ENCODE peak calls at places on chromosomes 3 and 15, in nine cellular contexts. One of them, this sample, is unnamed.
A peak's percentile ranks its signal among the peaks of the same experiment; 100 is the strongest.

GRCh38 chr15:94185547-94186236 is 45.7 kb upstream of the MCTP2 start:
- DNase-seq in glutamatergic neuron: no peak
- DNase-seq in heart left ventricle: no peak
- DNase-seq in CD8-positive, alpha-beta T cell: no peak
- DNase-seq in GM06990: no peak
- DNase-seq in OCI-LY7: no peak
- DNase-seq in Peyer's patch: no peak
- DNase-seq in lower lobe of right lung: no peak
- DNase-seq in HCT116: no peak
- DNase-seq in this sample: no peak

GRCh38 chr15:98983333-98983732 is 24.3 kb downstream of the PGPEP1L start:
- DNase-seq in Peyer's patch: no peak
- DNase-seq in GM06990: no peak
- DNase-seq in lower lobe of right lung: no peak
- DNase-seq in HCT116: no peak
- DNase-seq in heart left ventricle: peak; percentile 43
- DNase-seq in glutamatergic neuron: no peak
- DNase-seq in OCI-LY7: no peak
- DNase-seq in CD8-positive, alpha-beta T cell: no peak
- DNase-seq in this sample: no peak

GRCh38 chr3:52094591-52095485 is 38.5 kb upstream of the DUSP7 start:
- DNase-seq in GM06990: no peak
- DNase-seq in lower lobe of right lung: peak; percentile 12
- DNase-seq in glutamatergic neuron: no peak
- DNase-seq in HCT116: no peak
- DNase-seq in OCI-LY7: no peak
- DNase-seq in Peyer's patch: no peak
- DNase-seq in CD8-positive, alpha-beta T cell: no peak
- DNase-seq in heart left ventricle: peak; percentile 8
- DNase-seq in this sample: no peak

GRCh38 chr3:37216597-37217097 is 42.3 kb upstream of the LRRFIP2 start:
- DNase-seq in GM06990: no peak
- DNase-seq in CD8-positive, alpha-beta T cell: no peak
- DNase-seq in heart left ventricle: no peak
- DNase-seq in OCI-LY7: no peak
- DNase-seq in lower lobe of right lung: no peak
- DNase-seq in HCT116: no peak
- DNase-seq in Peyer's patch: no peak
- DNase-seq in glutamatergic neuron: no peak
- DNase-seq in this sample: no peak

GRCh38 chr15:73983211-73983727 is 8.8 kb downstream of the STOML1 start:
- DNase-seq in glutamatergic neuron: no peak
- DNase-seq in Peyer's patch: peak; percentile 18
- DNase-seq in heart left ventricle: peak; percentile 76
- DNase-seq in GM06990: no peak
- DNase-seq in CD8-positive, alpha-beta T cell: no peak
- DNase-seq in OCI-LY7: no peak
- DNase-seq in HCT116: peak; percentile 24
- DNase-seq in lower lobe of right lung: peak; percentile 51
- DNase-seq in this sample: no peak

GRCh38 chr3:105953831-105954230 is 85.0 kb upstream of the CBLB start:
- DNase-seq in Peyer's patch: no peak
- DNase-seq in heart left ventricle: no peak
- DNase-seq in OCI-LY7: no peak
- DNase-seq in lower lobe of right lung: no peak
- DNase-seq in HCT116: no peak
- DNase-seq in CD8-positive, alpha-beta T cell: no peak
- DNase-seq in glutamatergic neuron: no peak
- DNase-seq in GM06990: no peak
- DNase-seq in this sample: no peak

GRCh38 chr3:168951368-168951767 is 712.1 kb downstream of the MECOM start:
- DNase-seq in CD8-positive, alpha-beta T cell: no peak
- DNase-seq in GM06990: no peak
- DNase-seq in Peyer's patch: no peak
- DNase-seq in OCI-LY7: no peak
- DNase-seq in HCT116: peak; percentile 24
- DNase-seq in glutamatergic neuron: no peak
- DNase-seq in heart left ventricle: no peak
- DNase-seq in lower lobe of right lung: no peak
- DNase-seq in this sample: no peak

GRCh38 chr3:99548674-99549073 is 89.7 kb upstream of the COL8A1 start:
- DNase-seq in heart left ventricle: no peak
- DNase-seq in OCI-LY7: no peak
- DNase-seq in GM06990: no peak
- DNase-seq in CD8-positive, alpha-beta T cell: no peak
- DNase-seq in HCT116: no peak
- DNase-seq in glutamatergic neuron: no peak
- DNase-seq in Peyer's patch: no peak
- DNase-seq in lower lobe of right lung: no peak
- DNase-seq in this sample: no peak

GRCh38 chr15:57045741-57046382 is 127.4 kb downstream of the TCF12 start:
- DNase-seq in HCT116: no peak
- DNase-seq in lower lobe of right lung: no peak
- DNase-seq in heart left ventricle: no peak
- DNase-seq in CD8-positive, alpha-beta T cell: no peak
- DNase-seq in Peyer's patch: no peak
- DNase-seq in OCI-LY7: no peak
- DNase-seq in glutamatergic neuron: no peak
- DNase-seq in GM06990: peak; percentile 45
- DNase-seq in this sample: no peak

GRCh38 chr3:63132456-63133250 is 145.5 kb upstream of the SYNPR start:
- DNase-seq in glutamatergic neuron: no peak
- DNase-seq in GM06990: no peak
- DNase-seq in Peyer's patch: no peak
- DNase-seq in HCT116: no peak
- DNase-seq in CD8-positive, alpha-beta T cell: no peak
- DNase-seq in lower lobe of right lung: no peak
- DNase-seq in heart left ventricle: no peak
- DNase-seq in OCI-LY7: no peak
- DNase-seq in this sample: no peak

GRCh38 chr3:119145128-119145499 is 851 bp upstream of the TEX55 start:
- DNase-seq in glutamatergic neuron: no peak
- DNase-seq in GM06990: no peak
- DNase-seq in lower lobe of right lung: no peak
- DNase-seq in heart left ventricle: no peak
- DNase-seq in Peyer's patch: no peak
- DNase-seq in OCI-LY7: no peak
- DNase-seq in CD8-positive, alpha-beta T cell: no peak
- DNase-seq in HCT116: no peak
- DNase-seq in this sample: no peak
- TF ChIP-seq CTCF in glutamatergic neuron: no peak
- TF ChIP-seq CTCF in GM06990: no peak
- TF ChIP-seq CTCF in lower lobe of right lung: no peak
- TF ChIP-seq CTCF in heart left ventricle: no peak
- TF ChIP-seq CTCF in Peyer's patch: no peak
- TF ChIP-seq CTCF in OCI-LY7: no peak
- TF ChIP-seq CTCF in CD8-positive, alpha-beta T cell: no peak
- TF ChIP-seq CTCF in HCT116: no peak
- TF ChIP-seq CTCF in this sample: no peak

GRCh38 chr15:62365795-62366442 is 200.8 kb upstream of the C2CD4B start:
- DNase-seq in Peyer's patch: no peak
- DNase-seq in CD8-positive, alpha-beta T cell: no peak
- DNase-seq in heart left ventricle: no peak
- DNase-seq in GM06990: no peak
- DNase-seq in OCI-LY7: no peak
- DNase-seq in lower lobe of right lung: no peak
- DNase-seq in glutamatergic neuron: no peak
- DNase-seq in HCT116: no peak
- DNase-seq in this sample: no peak
- TF ChIP-seq CTCF in Peyer's patch: no peak
- TF ChIP-seq CTCF in CD8-positive, alpha-beta T cell: no peak
- TF ChIP-seq CTCF in heart left ventricle: no peak
- TF ChIP-seq CTCF in GM06990: no peak
- TF ChIP-seq CTCF in OCI-LY7: no peak
- TF ChIP-seq CTCF in lower lobe of right lung: no peak
- TF ChIP-seq CTCF in glutamatergic neuron: no peak
- TF ChIP-seq CTCF in HCT116: no peak
- TF ChIP-seq CTCF in this sample: no peak

GRCh38 chr15:72474466-72474911 is 359 bp downstream of the ARIH1 start:
- DNase-seq in Peyer's patch: no peak
- DNase-seq in heart left ventricle: no peak
- DNase-seq in GM06990: no peak
- DNase-seq in HCT116: no peak
- DNase-seq in lower lobe of right lung: no peak
- DNase-seq in CD8-positive, alpha-beta T cell: no peak
- DNase-seq in OCI-LY7: no peak
- DNase-seq in glutamatergic neuron: no peak
- DNase-seq in this sample: no peak

GRCh38 chr15:72474912-72475601 is 927 bp downstream of the ARIH1 start:
- DNase-seq in glutamatergic neuron: peak; percentile 77
- DNase-seq in lower lobe of right lung: peak; percentile 89
- DNase-seq in Peyer's patch: peak; percentile 75
- DNase-seq in CD8-positive, alpha-beta T cell: peak; percentile 88
- DNase-seq in heart left ventricle: peak; percentile 81
- DNase-seq in OCI-LY7: peak; percentile 83
- DNase-seq in HCT116: peak; percentile 40
- DNase-seq in GM06990: peak; percentile 86
- DNase-seq in this sample: peak; percentile 73

GRCh38 chr15:72472907-72473669 is 1.0 kb upstream of the ARIH1 start:
- DNase-seq in CD8-positive, alpha-beta T cell: no peak
- DNase-seq in glutamatergic neuron: no peak
- DNase-seq in OCI-LY7: peak; percentile 29
- DNase-seq in GM06990: no peak
- DNase-seq in Peyer's patch: no peak
- DNase-seq in lower lobe of right lung: no peak
- DNase-seq in heart left ventricle: no peak
- DNase-seq in HCT116: no peak
- DNase-seq in this sample: no peak

GRCh38 chr15:72475674-72476073 is 1.5 kb downstream of the ARIH1 start:
- DNase-seq in Peyer's patch: no peak
- DNase-seq in HCT116: no peak
- DNase-seq in CD8-positive, alpha-beta T cell: no peak
- DNase-seq in lower lobe of right lung: no peak
- DNase-seq in GM06990: no peak
- DNase-seq in heart left ventricle: no peak
- DNase-seq in glutamatergic neuron: no peak
- DNase-seq in OCI-LY7: no peak
- DNase-seq in this sample: no peak

DNA sequence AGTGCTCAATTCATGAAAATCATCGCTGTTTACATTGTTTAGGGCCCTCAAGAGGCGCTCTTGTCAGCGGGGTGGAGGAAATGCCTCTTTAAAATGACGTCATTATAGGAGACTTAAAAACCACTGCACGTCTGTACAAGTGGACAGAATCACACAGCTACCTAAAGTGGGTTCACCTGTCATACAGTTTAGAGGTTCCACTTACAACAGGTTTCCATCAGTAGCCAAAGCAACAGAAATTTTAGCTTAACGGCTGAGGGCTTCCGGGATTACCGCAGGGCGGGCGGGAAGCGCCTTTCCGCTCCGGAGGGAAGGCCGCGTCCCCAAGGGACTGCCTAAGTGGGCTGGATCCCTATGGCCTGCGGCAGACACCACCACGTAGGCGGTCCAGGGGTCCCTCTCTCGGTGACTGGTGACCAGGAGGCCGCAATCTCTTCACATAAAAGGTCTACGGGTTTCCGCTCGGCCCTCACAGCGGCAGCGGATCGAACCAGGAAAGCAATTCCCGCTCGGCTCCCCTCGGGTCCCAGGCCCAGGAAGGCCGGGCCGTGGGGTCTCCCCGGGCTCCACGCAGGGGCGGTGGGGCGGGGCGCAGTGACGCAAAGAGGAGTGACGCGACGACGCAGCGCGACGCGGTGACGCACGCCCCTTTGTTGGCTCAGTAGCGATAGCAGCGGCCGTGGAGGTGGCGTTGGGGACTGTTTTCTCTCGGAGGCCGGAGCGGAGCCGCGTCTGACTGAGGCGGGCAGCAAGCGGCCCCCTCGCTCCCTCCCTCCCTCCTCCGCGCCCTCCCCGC is at the start of gene ARIH1:
- DNase-seq in CD8-positive, alpha-beta T cell: peak; percentile 95
- DNase-seq in Peyer's patch: peak; percentile 97
- DNase-seq in heart left ventricle: peak; percentile 99
- DNase-seq in OCI-LY7: peak; percentile 95
- DNase-seq in HCT116: peak; percentile 87
- DNase-seq in glutamatergic neuron: peak; percentile 99
- DNase-seq in GM06990: peak; percentile 97
- DNase-seq in lower lobe of right lung: peak; percentile 97
- DNase-seq in this sample: peak; percentile 98
- TF ChIP-seq CTCF in CD8-positive, alpha-beta T cell: peak; percentile 42
- TF ChIP-seq CTCF in Peyer's patch: peak; percentile 47
- TF ChIP-seq CTCF in heart left ventricle: no peak
- TF ChIP-seq CTCF in OCI-LY7: peak; percentile 70
- TF ChIP-seq CTCF in HCT116: peak; percentile 17
- TF ChIP-seq CTCF in glutamatergic neuron: no peak
- TF ChIP-seq CTCF in GM06990: peak; percentile 57
- TF ChIP-seq CTCF in lower lobe of right lung: peak; percentile 13
- TF ChIP-seq CTCF in this sample: no peak

GRCh38 chr3:134311265-134311664 is 60.6 kb upstream of the RYK start:
- DNase-seq in heart left ventricle: no peak
- DNase-seq in HCT116: no peak
- DNase-seq in glutamatergic neuron: no peak
- DNase-seq in lower lobe of right lung: no peak
- DNase-seq in CD8-positive, alpha-beta T cell: no peak
- DNase-seq in Peyer's patch: no peak
- DNase-seq in GM06990: no peak
- DNase-seq in OCI-LY7: no peak
- DNase-seq in this sample: no peak
- TF ChIP-seq CTCF in heart left ventricle: no peak
- TF ChIP-seq CTCF in HCT116: no peak
- TF ChIP-seq CTCF in glutamatergic neuron: no peak
- TF ChIP-seq CTCF in lower lobe of right lung: no peak
- TF ChIP-seq CTCF in CD8-positive, alpha-beta T cell: no peak
- TF ChIP-seq CTCF in Peyer's patch: no peak
- TF ChIP-seq CTCF in GM06990: no peak
- TF ChIP-seq CTCF in OCI-LY7: no peak
- TF ChIP-seq CTCF in this sample: no peak